ENCODE peak calls at places on chromosomes 13 and 19, in ten cellular contexts. K, C, X, O, E, D, I, B, A and T are unnamed samples.

GRCh38 chr19:5893907-5894703 is 9.5 kb downstream of the NDUFA11 start:
- DNase-seq in B (no peak), K (peak), X (no peak), E (no peak), O (no peak), A (no peak), C (no peak), I (no peak), D (no peak), T (no peak)

GRCh38 chr13:93776936-93777335 is 550.3 kb downstream of the GPC6 start:
- DNase-seq in O (no peak), A (no peak), B (no peak), X (peak), K (peak), I (no peak), E (no peak), C (no peak), D (no peak), T (peak)

GRCh38 chr19:38801359-38802095 is 11.2 kb downstream of the LGALS4 start:
- DNase-seq in D (no peak), E (no peak), A (no peak), O (no peak), I (no peak), X (no peak), B (no peak), C (no peak), K (no peak), T (no peak)

GRCh38 chr19:39325778-39326680 is 5.4 kb upstream of the LRFN1 start:
- DNase-seq in B (no peak), D (no peak), C (no peak), E (no peak), X (peak), A (no peak), I (no peak), K (peak), O (no peak), T (peak)

GRCh38 chr13:91127995-91128394 is 219.5 kb upstream of the MIR17HG start:
- DNase-seq in O (no peak), E (no peak), B (no peak), A (no peak), K (no peak), X (no peak), C (no peak), D (no peak), I (no peak), T (no peak)

GRCh38 chr13:114212096-114212495 is 22.6 kb upstream of the CDC16 start:
- DNase-seq in C (no peak), D (no peak), I (no peak), O (no peak), A (no peak), B (peak), K (peak), X (peak), E (no peak), T (peak)

GRCh38 chr19:45457776-45458175 is 10.0 kb upstream of the FOSB start:
- DNase-seq in D (no peak), K (no peak), C (no peak), X (no peak), A (no peak), B (no peak), O (no peak), I (no peak), E (no peak), T (no peak)

GRCh38 chr13:59458908-59459579 is 704.7 kb downstream of the DIAPH3 start:
- DNase-seq in X (peak), O (no peak), K (peak), E (no peak), B (no peak), C (no peak), I (no peak), D (no peak), A (no peak), T (peak)

GRCh38 chr19:39057615-39058014 is 25.3 kb upstream of the FBXO27 start:
- DNase-seq in D (no peak), E (no peak), X (peak), O (no peak), K (no peak), B (no peak), I (no peak), C (no peak), A (no peak), T (no peak)

GRCh38 chr19:8429826-8430225 is 14.9 kb upstream of the HNRNPM start:
- DNase-seq in D (no peak), O (no peak), K (no peak), X (no peak), A (no peak), I (no peak), E (no peak), C (no peak), B (no peak), T (no peak)

GRCh38 chr19:43474986-43475705 is 9.7 kb upstream of the LYPD3 start:
- DNase-seq in O (peak), E (peak), X (no peak), B (peak), C (peak), I (peak), A (peak), D (peak), K (peak), T (peak)

GRCh38 chr19:392375-392970 is 16.5 kb downstream of the C2CD4C start:
- DNase-seq in D (no peak), E (no peak), O (no peak), X (no peak), B (no peak), C (no peak), K (no peak), I (no peak), A (no peak), T (no peak)

GRCh38 chr19:51016798-51017683 is 2.5 kb downstream of the KLK10 start:
- DNase-seq in D (peak), K (peak), I (peak), C (peak), X (peak), E (no peak), O (no peak), A (peak), B (peak), T (peak)

GRCh38 chr13:66659291-66660012 is 570.7 kb downstream of the PCDH9 start:
- DNase-seq in O (no peak), A (no peak), B (no peak), C (no peak), K (no peak), I (no peak), D (no peak), E (no peak), X (peak), T (no peak)

GRCh38 chr13:107534548-107534947 is 680.8 kb downstream of the LIG4 start:
- DNase-seq in E (no peak), X (peak), C (no peak), A (no peak), I (no peak), D (no peak), B (no peak), O (no peak), K (no peak), T (no peak)

GRCh38 chr19:12800873-12801465 is 631 bp downstream of the PRDX2 start:
- DNase-seq in A (no peak), O (no peak), K (no peak), X (no peak), I (no peak), C (no peak), D (no peak), B (no peak), E (no peak), T (no peak)

GRCh38 chr13:75357576-75358295 is 124.2 kb downstream of the TBC1D4 start:
- DNase-seq in D (peak), E (no peak), A (no peak), O (peak), B (peak), I (peak), X (peak), K (peak), C (peak), T (peak)

GRCh38 chr13:96243371-96243770 is 153.5 kb downstream of the HS6ST3 start:
- DNase-seq in X (no peak), B (no peak), O (no peak), I (no peak), A (no peak), E (no peak), D (no peak), K (no peak), C (no peak), T (no peak)

GRCh38 chr13:100542546-100543156 is 45.9 kb downstream of the GGACT start:
- DNase-seq in K (peak), X (peak), A (no peak), B (no peak), O (no peak), E (no peak), I (no peak), C (peak), D (no peak), T (peak)

GRCh38 chr19:6424190-6424938 is at the start of gene KHSRP:
- DNase-seq in E (no peak), A (no peak), X (no peak), K (no peak), B (no peak), I (peak), C (no peak), D (no peak), O (no peak), T (peak)

GRCh38 chr19:6457958-6458694 is 1.5 kb downstream of the SLC25A23 start:
- DNase-seq in A (no peak), O (no peak), K (no peak), B (no peak), E (no peak), D (no peak), X (no peak), C (no peak), I (no peak), T (peak)

GRCh38 chr13:38767506-38768265 is 80.8 kb downstream of the FREM2 start:
- DNase-seq in C (no peak), D (no peak), I (no peak), E (no peak), X (no peak), K (peak), O (no peak), A (no peak), B (no peak), T (no peak)

GRCh38 chr19:39817888-39818561 is 15.9 kb downstream of the DYRK1B start:
- DNase-seq in B (no peak), C (no peak), X (no peak), I (no peak), K (no peak), A (peak), E (no peak), D (no peak), O (no peak), T (no peak)

GRCh38 chr19:49691243-49692101 is 556 bp downstream of the CPT1C start:
- DNase-seq in C (peak), E (no peak), A (peak), O (no peak), X (no peak), B (no peak), K (peak), D (no peak), I (no peak), T (peak)

GRCh38 chr13:25468330-25469178 is 96.8 kb downstream of the ATP8A2 start:
- DNase-seq in C (peak), D (no peak), A (peak), I (no peak), K (peak), O (no peak), E (no peak), B (no peak), X (no peak), T (peak)

GRCh38 chr19:40252395-40252794 is 25.9 kb upstream of the CCNP start:
- DNase-seq in K (no peak), C (no peak), E (no peak), D (no peak), O (no peak), B (no peak), I (no peak), X (no peak), A (no peak), T (no peak)

GRCh38 chr19:10797541-10798256 is 38.3 kb downstream of the TMED1 start:
- DNase-seq in O (peak), C (no peak), E (peak), X (no peak), K (no peak), A (no peak), B (no peak), I (peak), D (peak), T (no peak)

GRCh38 chr13:41700790-41701310 is 243.5 kb downstream of the RGCC start:
- DNase-seq in C (peak), X (peak), I (no peak), E (no peak), A (no peak), D (no peak), B (no peak), K (peak), O (no peak), T (peak)

GRCh38 chr13:36143768-36144167 is 12.6 kb upstream of the DCLK1 start:
- DNase-seq in O (no peak), D (no peak), E (no peak), B (no peak), C (no peak), K (no peak), X (no peak), I (no peak), A (no peak), T (no peak)

GRCh38 chr19:862529-863304 is 3.3 kb downstream of the CFD start:
- DNase-seq in I (peak), C (no peak), A (no peak), B (no peak), K (peak), X (no peak), O (peak), E (peak), D (peak), T (peak)

GRCh38 chr19:46601318-46602224 is at the start of gene CALM3:
- DNase-seq in I (no peak), B (no peak), A (no peak), C (no peak), D (no peak), O (no peak), K (no peak), X (no peak), E (no peak), T (no peak)

GRCh38 chr19:10718205-10719196 is 622 bp downstream of the DNM2 start:
- DNase-seq in B (no peak), C (no peak), X (peak), A (no peak), D (peak), K (peak), E (peak), I (peak), O (peak), T (peak)